ENCODE peak calls at places on chromosomes 3 and 15, in seven cellular contexts. K is A172; C is stimulated activated CD4-positive, alpha-beta T cell treated with anti-CD3 and anti-CD28 coated beads, Interleukin-1b, Interleukin-23, amount 100 ng/mL, for 1 hour; P is BE2C; O is M059J; A is hippocampal formation; T is mesothelial cell of epicardium. R is an unnamed sample.

GRCh38 chr3:183626877-183627594 is 8.4 kb upstream of the KLHL24 start:
- DNase-seq in C (no peak), T (no peak), K (no peak), O (no peak), A (no peak), P (no peak), R (no peak)

GRCh38 chr3:59809750-59810444 is 760.1 kb upstream of the CFAP20DC start:
- DNase-seq in K (no peak), A (peak; percentile 54), P (peak; percentile 20), T (no peak), C (no peak), O (peak; percentile 71), R (no peak)

GRCh38 chr3:175150812-175151411 is 291.8 kb downstream of the NAALADL2 start:
- DNase-seq in A (no peak), P (peak; percentile 39), C (no peak), K (peak; percentile 14), O (peak; percentile 88), T (no peak), R (no peak)

GRCh38 chr3:136818191-136818850 is 605 bp upstream of the SLC35G2 start:
- DNase-seq in P (peak; percentile 81), O (peak; percentile 99), T (no peak), K (peak; percentile 96), A (no peak), C (no peak), R (no peak)

GRCh38 chr3:160399347-160400047 is at the start of gene SMC4:
- DNase-seq in C (no peak), O (peak; percentile 95), K (peak; percentile 92), T (peak; percentile 84), P (peak; percentile 84), A (peak; percentile 94), R (peak; percentile 71)

GRCh38 chr15:41102854-41103253 is 13.2 kb downstream of the INO80 start:
- DNase-seq in T (no peak), A (no peak), C (no peak), P (no peak), K (no peak), O (no peak), R (no peak)

GRCh38 chr3:143358793-143359491 is 239.4 kb downstream of the CHST2 start:
- DNase-seq in A (no peak), K (no peak), P (peak; percentile 53), T (no peak), C (no peak), O (no peak), R (no peak)

GRCh38 chr15:52529289-52529929 is 729 bp upstream of the MYO5A start:
- DNase-seq in C (peak; percentile 11), T (peak; percentile 40), A (no peak), O (no peak), K (no peak), P (no peak), R (peak; percentile 1)

GRCh38 chr3:195591852-195592251 is 8.1 kb upstream of the APOD start:
- DNase-seq in P (no peak), A (no peak), K (no peak), C (no peak), O (no peak), T (no peak), R (no peak)

GRCh38 chr15:96359772-96360498 is 29.4 kb downstream of the NR2F2 start:
- DNase-seq in C (no peak), A (no peak), O (peak; percentile 71), K (no peak), T (peak; percentile 62), P (no peak), R (no peak)

GRCh38 chr3:117706731-117707130 is 997.2 kb downstream of the TUSC7 start:
- DNase-seq in C (no peak), K (no peak), T (no peak), P (no peak), A (no peak), O (no peak), R (no peak)

GRCh38 chr3:52001443-52001974 is 5.8 kb upstream of the RPL29 start:
- DNase-seq in K (peak; percentile 48), A (peak; percentile 50), P (peak; percentile 80), C (peak; percentile 69), O (peak; percentile 51), T (peak; percentile 94), R (peak; percentile 76)

GRCh38 chr15:25717116-25717755 is 145.9 kb downstream of the ATP10A start:
- DNase-seq in T (no peak), C (no peak), K (no peak), P (no peak), O (no peak), A (no peak), R (no peak)

GRCh38 chr3:66819993-66820501 is 178.1 kb upstream of the KBTBD8 start:
- DNase-seq in C (no peak), P (no peak), O (no peak), T (no peak), A (peak; percentile 93), K (no peak), R (no peak)

GRCh38 chr3:146187334-146187950 is 26.5 kb upstream of the PLOD2 start:
- DNase-seq in K (peak; percentile 27), O (peak; percentile 50), A (peak; percentile 73), T (no peak), P (peak; percentile 9), C (no peak), R (no peak)

GRCh38 chr15:83282859-83283812 is 1.3 kb downstream of the BNC1 start:
- DNase-seq in O (no peak), A (no peak), P (no peak), C (no peak), T (peak; percentile 66), K (no peak), R (no peak)

GRCh38 chr15:44181410-44181809 is 13.7 kb downstream of the FRMD5 start:
- DNase-seq in A (no peak), T (no peak), P (no peak), C (no peak), O (no peak), K (no peak), R (no peak)

GRCh38 chr3:112746675-112747276 is 99.9 kb downstream of the CD200R1L start:
- DNase-seq in P (no peak), K (peak; percentile 38), C (no peak), T (no peak), O (peak; percentile 37), A (no peak), R (no peak)

GRCh38 chr15:25863968-25864580 is 947 bp upstream of the ATP10A start:
- DNase-seq in A (no peak), P (no peak), O (no peak), K (no peak), C (no peak), T (no peak), R (no peak)

GRCh38 chr15:71151061-71151460 is 35.8 kb downstream of the THSD4 start:
- DNase-seq in K (no peak), T (no peak), O (peak; percentile 90), C (no peak), P (no peak), A (no peak), R (no peak)

GRCh38 chr3:5011555-5012256 is 32.5 kb downstream of the BHLHE40 start:
- DNase-seq in T (no peak), P (no peak), O (no peak), A (no peak), C (no peak), K (no peak), R (no peak)

GRCh38 chr15:57444877-57445513 is 68.7 kb downstream of the CGNL1 start:
- DNase-seq in C (no peak), O (peak; percentile 77), T (no peak), A (no peak), P (no peak), K (peak; percentile 55), R (no peak)

GRCh38 chr3:178320481-178321352 is 215.5 kb upstream of the KCNMB2 start:
- DNase-seq in C (no peak), T (no peak), P (peak; percentile 14), A (no peak), O (peak; percentile 77), K (peak; percentile 41), R (no peak)

GRCh38 chr3:191094057-191094456 is 105.0 kb upstream of the OSTN start:
- DNase-seq in P (no peak), K (no peak), C (no peak), O (peak; percentile 47), A (no peak), T (no peak), R (no peak)

GRCh38 chr3:113834983-113835382 is 3.6 kb upstream of the GRAMD1C start:
- DNase-seq in O (peak; percentile 63), K (peak; percentile 21), A (no peak), T (no peak), C (no peak), P (no peak), R (no peak)

GRCh38 chr3:133643611-133644010 is 18.1 kb downstream of the TOPBP1 start:
- DNase-seq in O (no peak), A (no peak), K (no peak), T (no peak), C (no peak), P (no peak), R (no peak)

GRCh38 chr3:14455571-14456317 is 53.3 kb downstream of the SLC6A6 start:
- DNase-seq in T (no peak), C (no peak), P (no peak), K (no peak), O (peak; percentile 17), A (no peak), R (no peak)

GRCh38 chr3:59388555-59389280 is 338.9 kb upstream of the CFAP20DC start:
- DNase-seq in K (peak; percentile 14), A (no peak), O (peak; percentile 68), P (no peak), C (no peak), T (no peak), R (no peak)

GRCh38 chr3:65445573-65446204 is 593.0 kb downstream of the MAGI1 start:
- DNase-seq in P (no peak), T (no peak), K (no peak), C (no peak), A (no peak), O (no peak), R (no peak)

GRCh38 chr3:185687479-185687878 is 101.4 kb downstream of the SENP2 start:
- DNase-seq in O (peak; percentile 69), C (no peak), T (no peak), P (no peak), A (no peak), K (no peak), R (no peak)

GRCh38 chr3:20046556-20046955 is 6.3 kb downstream of the KAT2B start:
- DNase-seq in P (no peak), A (no peak), T (no peak), C (no peak), K (no peak), O (no peak), R (no peak)

GRCh38 chr15:49860101-49860500 is 239.3 kb downstream of the DTWD1 start:
- DNase-seq in C (no peak), O (peak; percentile 46), A (no peak), T (no peak), K (no peak), P (no peak), R (no peak)

GRCh38 chr3:129616291-129616690 is 9.8 kb upstream of the PLXND1 start:
- DNase-seq in T (no peak), A (no peak), K (no peak), O (no peak), C (no peak), P (no peak), R (no peak)

GRCh38 chr3:8576841-8577553 is 67.6 kb downstream of the SSUH2 start:
- DNase-seq in P (no peak), O (peak; percentile 15), C (no peak), K (no peak), T (no peak), A (no peak), R (no peak)

GRCh38 chr3:165259518-165260193 is 63.5 kb upstream of the SLITRK3 start:
- DNase-seq in T (no peak), A (no peak), C (no peak), P (no peak), K (peak; percentile 33), O (no peak), R (no peak)

R was measured in activated T-helper 1 cell treated with Interleukin-2 at 50 U/mL for 16 hours.